ENCODE peak calls at places on chromosomes 6 and 20, in ten cellular contexts. X is Peyer's patch; Y is CD8-positive, alpha-beta memory T cell; A is stomach; N is A549; S is naive thymus-derived CD4-positive, alpha-beta T cell; F is astrocyte; I is heart left ventricle; P is mammary epithelial cell; V is GM23248. O is an unnamed sample. For H3K4me1, the result is how much of the 10 kb centered on the place peaks cover.

GRCh38 chr6:21885532-21886089 is 292.1 kb downstream of the SOX4 start:
- DNase-seq in X (no peak), Y (no peak), A (peak), N (peak), S (no peak), F (peak), I (no peak), P (peak), V (peak), O (peak)

GRCh38 chr6:82144852-82145332 is 102.7 kb downstream of the IBTK start:
- DNase-seq in X (no peak), Y (no peak), A (peak), N (peak), S (no peak), F (peak), I (no peak), P (peak), V (peak), O (peak)

GRCh38 chr6:29493261-29493660 is 5.5 kb upstream of the MAS1L start:
- DNase-seq in X (no peak), Y (no peak), A (no peak), N (no peak), S (no peak), F (no peak), I (no peak), P (no peak), V (no peak), O (no peak)

GRCh38 chr20:22701679-22702308 is 117.4 kb upstream of the FOXA2 start:
- DNase-seq in X (no peak), Y (no peak), A (no peak), N (no peak), S (no peak), F (no peak), I (no peak), P (no peak), V (no peak), O (no peak)

GRCh38 chr6:168956884-168957730 is 296.5 kb downstream of the THBS2 start:
- DNase-seq in X (peak), Y (peak), A (peak), N (peak), S (no peak), F (peak), I (no peak), P (peak), V (peak), O (peak)

GRCh38 chr6:16334671-16335070 is 96.3 kb downstream of the GMPR start:
- DNase-seq in X (no peak), Y (no peak), A (no peak), N (peak), S (no peak), F (peak), I (no peak), P (peak), V (peak), O (no peak)

GRCh38 chr20:36499211-36499610 is 42.1 kb upstream of the MYL9 start:
- DNase-seq in X (no peak), Y (no peak), A (no peak), N (no peak), S (no peak), F (no peak), I (no peak), P (no peak), V (no peak), O (no peak)

GRCh38 chr20:36386236-36386635 is 80.1 kb downstream of the DLGAP4 start:
- DNase-seq in X (no peak), Y (no peak), A (no peak), N (no peak), S (no peak), F (no peak), I (no peak), P (no peak), V (no peak), O (no peak)

GRCh38 chr6:79631800-79632172 is 657 bp downstream of the SH3BGRL2 start:
- DNase-seq in X (no peak), Y (no peak), A (no peak), N (no peak), S (no peak), F (no peak), I (no peak), P (no peak), V (peak), O (no peak)

GRCh38 chr6:91681341-91681740 is 1094.5 kb upstream of the MAP3K7 start:
- DNase-seq in X (no peak), Y (no peak), A (no peak), N (no peak), S (no peak), F (no peak), I (no peak), P (no peak), V (no peak), O (no peak)

GRCh38 chr6:157981132-157981394 is 600 bp upstream of the SYNJ2 start:
- DNase-seq in X (no peak), Y (no peak), A (no peak), N (no peak), S (no peak), F (no peak), I (no peak), P (no peak), V (no peak), O (no peak)

GRCh38 chr6:16684195-16684689 is 77.0 kb downstream of the ATXN1 start:
- DNase-seq in X (no peak), Y (no peak), A (no peak), N (no peak), S (no peak), F (peak), I (no peak), P (peak), V (no peak), O (no peak)

GRCh38 chr6:79193971-79194370 is 40.5 kb downstream of the HMGN3 start:
- DNase-seq in X (no peak), Y (no peak), A (no peak), N (no peak), S (no peak), F (no peak), I (no peak), P (no peak), V (no peak), O (no peak)

GRCh38 chr6:5518936-5519491 is 257.7 kb downstream of the FARS2 start:
- DNase-seq in X (no peak), Y (peak), A (no peak), N (no peak), S (no peak), F (no peak), I (no peak), P (no peak), V (no peak), O (no peak)

GRCh38 chr6:25172819-25173218 is 106.4 kb upstream of the CARMIL1 start:
- DNase-seq in X (no peak), Y (no peak), A (no peak), N (no peak), S (no peak), F (peak), I (no peak), P (peak), V (peak), O (no peak)

GRCh38 chr20:36384022-36384619 is 78.0 kb downstream of the DLGAP4 start:
- DNase-seq in X (no peak), Y (no peak), A (no peak), N (no peak), S (no peak), F (peak), I (no peak), P (peak), V (peak), O (no peak)

GRCh38 chr6:169923468-169924464 is 172.3 kb downstream of the ERMARD start:
- DNase-seq in X (no peak), Y (no peak), A (no peak), N (no peak), S (no peak), F (no peak), I (no peak), P (no peak), V (no peak), O (no peak)

GRCh38 chr6:100657678-100658330 is 193.1 kb upstream of the SIM1 start:
- DNase-seq in X (no peak), Y (no peak), A (no peak), N (no peak), S (no peak), F (no peak), I (no peak), P (no peak), V (peak), O (no peak)

GRCh38 chr6:163349001-163349680 is 65.4 kb upstream of the QKI start:
- DNase-seq in X (no peak), Y (no peak), A (no peak), N (no peak), S (no peak), F (peak), I (no peak), P (no peak), V (peak), O (no peak)

GRCh38 chr6:154230910-154231595 is 125.5 kb downstream of the IPCEF1 start:
- DNase-seq in X (no peak), Y (no peak), A (no peak), N (no peak), S (no peak), F (no peak), I (no peak), P (no peak), V (no peak), O (no peak)

GRCh38 chr6:162701551-162701950 is 26.0 kb downstream of the PRKN start:
- DNase-seq in X (no peak), Y (no peak), A (no peak), N (no peak), S (no peak), F (no peak), I (no peak), P (no peak), V (no peak), O (no peak)

GRCh38 chr6:112879920-112880413 is 532.8 kb downstream of the RFPL4B start:
- DNase-seq in X (peak), Y (no peak), A (peak), N (no peak), S (no peak), F (peak), I (peak), P (no peak), V (no peak), O (peak)

GRCh38 chr6:143583542-143584330 is 72.2 kb upstream of the FUCA2 start:
- DNase-seq in X (no peak), Y (no peak), A (no peak), N (no peak), S (no peak), F (peak), I (no peak), P (no peak), V (peak), O (no peak)

GRCh38 chr6:12490376-12490903 is 200.3 kb downstream of the EDN1 start:
- DNase-seq in X (no peak), Y (no peak), A (no peak), N (no peak), S (no peak), F (peak), I (no peak), P (no peak), V (peak), O (no peak)

GRCh38 chr6:35425284-35425683 is 26.9 kb upstream of the FANCE start:
- DNase-seq in X (no peak), Y (no peak), A (no peak), N (no peak), S (no peak), F (peak), I (no peak), P (peak), V (peak), O (no peak)

GRCh38 chr6:15301179-15302006 is 55.5 kb downstream of the JARID2 start:
- DNase-seq in X (no peak), Y (no peak), A (no peak), N (no peak), S (no peak), F (no peak), I (no peak), P (no peak), V (no peak), O (no peak)

GRCh38 chr6:110367825-110368224 is 9.7 kb upstream of the METTL24 start:
- DNase-seq in X (no peak), Y (no peak), A (no peak), N (no peak), S (no peak), F (no peak), I (no peak), P (no peak), V (no peak), O (no peak)

GRCh38 chr6:6803180-6803978 is 214.9 kb downstream of the LY86 start:
- DNase-seq in X (peak), Y (no peak), A (peak), N (no peak), S (no peak), F (no peak), I (no peak), P (peak), V (no peak), O (no peak)

GRCh38 chr6:164453835-164454234 is 855.6 kb downstream of the C6orf118 start:
- DNase-seq in X (no peak), Y (no peak), A (no peak), N (no peak), S (no peak), F (no peak), I (no peak), P (no peak), V (no peak), O (no peak)

GRCh38 chr20:61932199-61932592 is 133.5 kb downstream of the TAF4 start:
- DNase-seq in X (peak), Y (no peak), A (no peak), N (no peak), S (peak), F (no peak), I (peak), P (no peak), V (no peak), O (peak)

GRCh38 chr20:22771706-22772105 is 187.3 kb upstream of the FOXA2 start:
- DNase-seq in X (no peak), Y (no peak), A (no peak), N (no peak), S (no peak), F (no peak), I (no peak), P (peak), V (no peak), O (no peak)

DNA sequence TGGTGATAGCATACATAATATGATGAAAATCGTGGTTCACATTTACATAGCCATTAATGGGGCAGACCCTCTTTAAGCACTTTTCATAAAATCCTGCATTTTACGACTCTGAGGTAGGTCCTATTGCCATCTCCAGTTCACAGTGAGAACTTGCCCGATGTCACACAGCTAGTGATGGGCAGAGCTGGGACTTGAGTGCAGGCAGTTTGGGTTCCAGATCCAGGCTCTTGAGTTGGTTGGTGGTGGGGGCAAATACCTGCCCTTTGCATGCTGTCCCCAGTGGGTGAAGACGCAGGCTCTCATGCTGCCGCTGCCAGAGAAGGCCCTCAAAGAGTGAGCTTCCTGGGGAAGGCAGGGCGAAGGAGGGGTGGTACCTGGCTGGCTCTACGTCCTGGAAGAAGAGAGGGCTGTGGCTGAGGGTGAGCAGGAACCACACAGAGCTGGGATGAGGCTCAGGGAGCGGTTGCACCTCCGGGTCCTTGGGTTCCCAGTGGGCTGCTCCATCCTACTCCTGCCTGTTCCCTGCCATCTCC is 6.1 kb upstream of the BAK1 start:
- DNase-seq in X (no peak), Y (no peak), A (no peak), N (no peak), S (no peak), F (no peak), I (no peak), P (no peak), V (no peak), O (no peak)
- H3K4me3 ChIP-seq in X (no peak), Y (peak), A (no peak), N (no peak), S (no peak), F (no peak), I (no peak), P (no peak), V (no peak), O (no peak)

GRCh38 chr6:56757585-56757984 is 114.9 kb upstream of the DST start:
- DNase-seq in X (no peak), Y (no peak), A (peak), N (no peak), S (no peak), F (no peak), I (no peak), P (peak), V (peak), O (no peak)

GRCh38 chr6:56758120-56758519 is 115.4 kb upstream of the DST start:
- DNase-seq in X (no peak), Y (no peak), A (no peak), N (no peak), S (no peak), F (no peak), I (no peak), P (no peak), V (peak), O (no peak)

GRCh38 chr6:56760842-56761241 is 118.2 kb upstream of the DST start:
- DNase-seq in X (no peak), Y (no peak), A (no peak), N (no peak), S (no peak), F (no peak), I (no peak), P (peak), V (no peak), O (no peak)

GRCh38 chr6:56758553-56758952 is 115.9 kb upstream of the DST start:
- DNase-seq in X (no peak), Y (no peak), A (no peak), N (no peak), S (no peak), F (no peak), I (no peak), P (no peak), V (no peak), O (no peak)

DNA sequence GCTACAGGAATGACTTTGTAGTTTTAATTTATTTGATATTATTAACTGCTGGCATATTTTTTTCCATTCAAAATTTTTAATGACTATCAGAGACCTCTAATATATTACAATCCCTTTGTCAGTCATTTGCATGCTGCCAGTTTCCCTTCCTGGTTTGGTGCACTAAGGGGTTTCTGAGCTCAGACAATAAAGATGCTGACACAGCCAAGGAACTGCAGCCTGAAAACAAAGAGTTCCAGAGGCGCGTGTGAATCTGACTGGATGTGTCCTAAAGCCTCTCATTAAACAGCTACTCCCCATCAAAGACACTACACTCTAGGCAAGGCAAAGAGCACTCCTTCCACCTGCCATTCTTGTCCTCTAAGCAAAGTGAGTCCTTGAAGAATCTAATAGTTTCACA is 116.8 kb upstream of the DST start:
- DNase-seq in X (no peak), Y (no peak), A (no peak), N (no peak), S (no peak), F (no peak), I (no peak), P (no peak), V (no peak), O (no peak)
- H3K4me1 ChIP-seq in X (under half), Y (under half), A (under half), N (under half), S (under half), F (under half), I (half or more), P (under half), V (half or more), O (half or more)

DNA sequence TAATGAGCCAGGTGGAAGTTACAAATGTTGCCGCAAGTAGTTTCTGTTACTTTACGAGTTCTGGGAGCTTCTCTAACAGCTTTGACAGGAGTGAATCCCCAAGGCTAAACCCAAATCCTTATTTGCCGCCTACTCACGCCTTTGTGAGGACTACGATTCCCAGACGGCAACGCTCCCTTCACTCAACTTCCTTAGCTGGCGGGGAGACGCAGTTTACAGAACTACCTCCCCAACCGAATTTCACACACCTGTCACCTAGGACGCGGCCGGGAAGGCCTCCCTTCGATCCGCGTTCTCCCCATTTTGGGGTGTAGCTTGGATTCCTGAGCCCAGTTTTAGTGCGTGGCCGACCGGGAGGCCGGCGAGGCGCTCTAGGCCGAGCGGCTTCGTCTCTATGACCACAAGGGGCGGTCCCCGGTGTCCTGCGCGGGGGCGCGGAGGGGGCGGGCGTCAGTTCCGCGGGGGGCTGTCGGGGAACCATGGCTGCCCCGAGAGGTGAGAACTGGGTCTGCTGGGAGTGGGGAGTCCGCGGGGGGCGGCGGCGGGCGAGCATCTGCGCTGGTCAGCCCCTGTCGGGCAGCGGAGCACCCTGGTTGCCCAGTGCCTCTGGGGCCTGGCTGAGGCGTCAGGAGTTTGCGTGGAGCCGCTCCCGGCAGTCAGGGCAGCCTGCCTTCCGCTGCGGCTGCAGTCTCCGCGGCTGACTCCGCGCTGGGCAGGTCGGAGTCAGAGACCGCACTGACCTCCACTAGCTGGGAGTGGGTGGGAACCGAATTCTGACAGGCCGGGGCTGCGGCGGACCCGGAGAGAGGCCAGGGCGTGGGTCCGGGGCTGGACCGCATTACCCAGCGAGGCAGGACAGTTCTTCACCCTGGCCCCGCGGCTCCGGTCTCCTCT is at the start of gene SLC35A1:
- DNase-seq in X (peak), Y (peak), A (peak), N (peak), S (peak), F (peak), I (peak), P (peak), V (peak), O (peak)
- H3K4me3 ChIP-seq in X (peak), Y (peak), A (peak), N (peak), S (peak), F (peak), I (peak), P (peak), V (peak), O (peak)

GRCh38 chr6:132491303-132491702 is 21.6 kb downstream of the STX7 start:
- DNase-seq in X (no peak), Y (no peak), A (no peak), N (no peak), S (no peak), F (peak), I (no peak), P (no peak), V (peak), O (no peak)

GRCh38 chr6:132489376-132489775 is 23.5 kb downstream of the STX7 start:
- DNase-seq in X (no peak), Y (no peak), A (no peak), N (no peak), S (no peak), F (no peak), I (no peak), P (no peak), V (no peak), O (no peak)

GRCh38 chr6:132491881-132492280 is 21.0 kb downstream of the STX7 start:
- DNase-seq in X (no peak), Y (no peak), A (no peak), N (no peak), S (no peak), F (no peak), I (no peak), P (no peak), V (no peak), O (no peak)

GRCh38 chr6:132490024-132490423 is 22.9 kb downstream of the STX7 start:
- DNase-seq in X (no peak), Y (no peak), A (no peak), N (no peak), S (no peak), F (no peak), I (no peak), P (no peak), V (peak), O (no peak)

DNA sequence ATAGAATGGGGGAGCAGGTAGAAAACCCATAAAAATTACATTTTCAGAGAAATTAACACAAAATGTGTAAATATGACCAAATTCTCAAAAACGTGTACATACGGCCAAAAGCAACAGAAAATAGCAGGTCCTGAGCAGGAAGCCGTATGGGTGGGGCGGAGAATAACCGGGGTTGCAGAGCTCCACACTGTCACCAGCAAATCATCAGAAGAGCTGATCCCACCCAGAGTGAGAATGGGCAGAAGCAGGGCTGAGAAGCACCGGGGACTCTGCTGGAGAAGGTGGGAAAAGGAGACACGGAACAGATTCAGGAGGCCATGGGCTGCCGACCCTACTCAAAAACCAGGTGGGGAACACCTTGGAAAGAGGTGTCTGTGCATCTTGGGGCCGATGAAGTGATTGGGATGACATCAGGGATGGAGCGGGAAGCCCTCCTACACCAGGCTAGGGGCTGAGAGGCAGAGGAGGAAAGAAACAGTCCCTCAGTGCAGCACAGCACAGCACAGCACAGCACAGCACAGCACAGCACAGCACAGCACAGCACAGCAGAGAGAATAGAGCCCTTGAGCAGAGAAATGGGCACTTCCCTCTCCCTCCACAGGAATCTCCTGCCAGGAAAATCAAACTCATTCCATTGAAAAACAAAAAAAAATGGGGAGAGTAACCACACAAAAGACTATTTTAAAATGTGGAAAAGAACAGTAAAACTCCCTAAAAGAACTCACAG is 22.3 kb downstream of the STX7 start:
- DNase-seq in X (no peak), Y (no peak), A (no peak), N (no peak), S (no peak), F (no peak), I (no peak), P (no peak), V (peak), O (no peak)
- H3K4me1 ChIP-seq in X (under half), Y (under half), A (under half), N (under half), S (under half), F (under half), I (under half), P (under half), V (under half), O (under half)